ENCODE peak calls at places on chromosomes 5 and 9, in four cellular contexts. One of them, this sample, is unnamed.

GRCh38 chr5:146068977-146069779 is 36.2 kb downstream of the PLAC8L1 start:
- DNase-seq in HCT116: no peak
- DNase-seq in OCI-LY7: no peak
- DNase-seq in fibroblast of lung: no peak
- DNase-seq in this sample: no peak

GRCh38 chr5:170145462-170145861 is 39.8 kb downstream of the FOXI1 start:
- DNase-seq in fibroblast of lung: no peak
- DNase-seq in OCI-LY7: peak; percentile 4
- DNase-seq in HCT116: peak; percentile 7
- DNase-seq in this sample: no peak

GRCh38 chr9:134378901-134379338 is 52.7 kb downstream of the RXRA start:
- DNase-seq in fibroblast of lung: peak; percentile 61
- DNase-seq in OCI-LY7: no peak
- DNase-seq in HCT116: peak; percentile 37
- DNase-seq in this sample: no peak

GRCh38 chr9:114006931-114007691 is 71.0 kb downstream of the AMBP start:
- DNase-seq in HCT116: no peak
- DNase-seq in OCI-LY7: no peak
- DNase-seq in fibroblast of lung: no peak
- DNase-seq in this sample: no peak

GRCh38 chr5:40401965-40402364 is 277.8 kb upstream of the PTGER4 start:
- DNase-seq in OCI-LY7: no peak
- DNase-seq in fibroblast of lung: peak; percentile 15
- DNase-seq in HCT116: no peak
- DNase-seq in this sample: no peak

GRCh38 chr9:96618209-96619108 is 1.2 kb downstream of the CDC14B start:
- DNase-seq in OCI-LY7: no peak
- DNase-seq in fibroblast of lung: peak; percentile 51
- DNase-seq in HCT116: no peak
- DNase-seq in this sample: no peak

GRCh38 chr5:55538621-55539020 is 3.9 kb upstream of the PLPP1 start:
- DNase-seq in fibroblast of lung: no peak
- DNase-seq in OCI-LY7: peak; percentile 22
- DNase-seq in HCT116: no peak
- DNase-seq in this sample: no peak

GRCh38 chr5:61734966-61735365 is 402.9 kb downstream of the ZSWIM6 start:
- DNase-seq in fibroblast of lung: peak; percentile 5
- DNase-seq in HCT116: no peak
- DNase-seq in OCI-LY7: no peak
- DNase-seq in this sample: no peak

GRCh38 chr5:83632874-83633273 is 87.8 kb downstream of the HAPLN1 start:
- DNase-seq in OCI-LY7: no peak
- DNase-seq in fibroblast of lung: peak; percentile 87
- DNase-seq in HCT116: peak; percentile 21
- DNase-seq in this sample: no peak

GRCh38 chr9:6944093-6944551 is 186.3 kb downstream of the KDM4C start:
- DNase-seq in HCT116: no peak
- DNase-seq in fibroblast of lung: peak; percentile 88
- DNase-seq in OCI-LY7: no peak
- DNase-seq in this sample: no peak

GRCh38 chr5:111942661-111943401 is 185.8 kb upstream of the NREP start:
- DNase-seq in HCT116: no peak
- DNase-seq in fibroblast of lung: peak; percentile 38
- DNase-seq in OCI-LY7: no peak
- DNase-seq in this sample: no peak

GRCh38 chr5:140875085-140876065 is at the start of gene PCDHA12:
- DNase-seq in HCT116: no peak
- DNase-seq in fibroblast of lung: no peak
- DNase-seq in OCI-LY7: no peak
- DNase-seq in this sample: no peak
- H3K9me3 ChIP-seq in HCT116: no peaks in the 10 kb centered on the region
- H3K9me3 ChIP-seq in fibroblast of lung: peaks cover 2% of the 10 kb centered on the region
- H3K9me3 ChIP-seq in OCI-LY7: no peaks in the 10 kb centered on the region
- H3K9me3 ChIP-seq in this sample: peaks cover 16% of the 10 kb centered on the region

GRCh38 chr5:132410451-132411381 is 41.2 kb downstream of the SLC22A5 start:
- DNase-seq in fibroblast of lung: peak; percentile 83
- DNase-seq in OCI-LY7: peak; percentile 92
- DNase-seq in HCT116: no peak
- DNase-seq in this sample: no peak
- H3K4me1 ChIP-seq in fibroblast of lung: peaks cover 20% of the 10 kb centered on the region
- H3K4me1 ChIP-seq in OCI-LY7: peaks cover 64% of the 10 kb centered on the region
- H3K4me1 ChIP-seq in HCT116: peaks cover 31% of the 10 kb centered on the region
- H3K4me1 ChIP-seq in this sample: peaks cover 48% of the 10 kb centered on the region

DNA sequence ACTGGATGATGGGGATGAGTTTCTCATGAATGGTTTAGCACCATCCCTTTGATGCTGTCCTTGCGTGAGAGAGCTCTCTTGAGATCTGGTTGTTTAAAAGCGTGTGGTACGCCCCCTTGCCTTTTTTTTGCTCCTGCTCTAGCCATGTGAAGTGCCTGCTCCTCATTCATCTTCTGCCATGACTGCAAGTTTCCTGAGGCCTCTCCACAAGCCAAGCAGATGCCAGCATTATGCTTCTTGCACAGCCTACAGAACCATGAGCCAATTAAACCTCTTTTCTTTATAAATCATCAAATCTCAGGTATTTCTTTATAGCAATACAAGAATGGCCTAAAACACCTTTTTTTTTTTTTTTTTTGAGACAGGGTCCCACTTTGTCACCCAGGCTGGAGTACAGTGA is 32.8 kb downstream of the FNIP1 start:
- DNase-seq in HCT116: no peak
- DNase-seq in OCI-LY7: no peak
- DNase-seq in fibroblast of lung: no peak
- DNase-seq in this sample: no peak
- H3K9me3 ChIP-seq in HCT116: no peaks in the 10 kb centered on the region
- H3K9me3 ChIP-seq in OCI-LY7: peaks cover 17% of the 10 kb centered on the region
- H3K9me3 ChIP-seq in fibroblast of lung: no peaks in the 10 kb centered on the region
- H3K9me3 ChIP-seq in this sample: no peaks in the 10 kb centered on the region

GRCh38 chr5:133992429-133993151 is 12.2 kb downstream of the VDAC1 start:
- DNase-seq in fibroblast of lung: no peak
- DNase-seq in OCI-LY7: peak; percentile 45
- DNase-seq in HCT116: no peak
- DNase-seq in this sample: no peak

GRCh38 chr5:133993563-133993962 is 11.2 kb downstream of the VDAC1 start:
- DNase-seq in fibroblast of lung: no peak
- DNase-seq in OCI-LY7: no peak
- DNase-seq in HCT116: no peak
- DNase-seq in this sample: no peak

GRCh38 chr5:133994297-133994989 is 10.3 kb downstream of the VDAC1 start:
- DNase-seq in fibroblast of lung: no peak
- DNase-seq in HCT116: no peak
- DNase-seq in OCI-LY7: no peak
- DNase-seq in this sample: no peak

GRCh38 chr5:133991171-133991910 is 13.4 kb downstream of the VDAC1 start:
- DNase-seq in fibroblast of lung: no peak
- DNase-seq in HCT116: no peak
- DNase-seq in OCI-LY7: no peak
- DNase-seq in this sample: no peak

GRCh38 chr5:133993152-133993548 is 11.6 kb downstream of the VDAC1 start:
- DNase-seq in HCT116: no peak
- DNase-seq in fibroblast of lung: peak; percentile 77
- DNase-seq in OCI-LY7: no peak
- DNase-seq in this sample: no peak
- H3K4me1 ChIP-seq in HCT116: no peaks in the 10 kb centered on the region
- H3K4me1 ChIP-seq in fibroblast of lung: peaks cover 16% of the 10 kb centered on the region
- H3K4me1 ChIP-seq in OCI-LY7: peaks cover 52% of the 10 kb centered on the region
- H3K4me1 ChIP-seq in this sample: peaks cover 22% of the 10 kb centered on the region

GRCh38 chr9:77015291-77016048 is 4.0 kb upstream of the FOXB2 start:
- DNase-seq in HCT116: no peak
- DNase-seq in fibroblast of lung: no peak
- DNase-seq in OCI-LY7: no peak
- DNase-seq in this sample: no peak
- H3K9me3 ChIP-seq in HCT116: no peaks in the 10 kb centered on the region
- H3K9me3 ChIP-seq in fibroblast of lung: no peaks in the 10 kb centered on the region
- H3K9me3 ChIP-seq in OCI-LY7: no peaks in the 10 kb centered on the region
- H3K9me3 ChIP-seq in this sample: no peaks in the 10 kb centered on the region

This sample was measured in thoracic aorta.